ENCODE peak calls at places on chromosomes 3 and 15, in ten cellular contexts. One of them, this sample, is unnamed.
A peak's percentile ranks its signal among the peaks of the same experiment; 100 is the strongest.

GRCh38 chr15:82709081-82709420 is 624 bp downstream of the AP3B2 start:
- DNase-seq in progenitor cell of endocrine pancreas: no peak
- DNase-seq in H4: no peak
- DNase-seq in activated CD4-positive, alpha-beta memory T cell treated with anti-CD3 and anti-CD28 coated beads, Interleukin-2, amount 10 ng/mL, durations not matched to agents 7 days and 5 days: no peak
- DNase-seq in effector CD8-positive, alpha-beta T cell: no peak
- DNase-seq in myocyte: no peak
- DNase-seq in ecto neural progenitor cell: no peak
- DNase-seq in AG04450: no peak
- DNase-seq in NCI-H510A: no peak
- DNase-seq in M059J: peak; percentile 13
- DNase-seq in this sample: no peak

GRCh38 chr15:35448294-35448693 is 97.7 kb downstream of the DPH6 start:
- DNase-seq in progenitor cell of endocrine pancreas: no peak
- DNase-seq in H4: no peak
- DNase-seq in activated CD4-positive, alpha-beta memory T cell treated with anti-CD3 and anti-CD28 coated beads, Interleukin-2, amount 10 ng/mL, durations not matched to agents 7 days and 5 days: no peak
- DNase-seq in effector CD8-positive, alpha-beta T cell: no peak
- DNase-seq in myocyte: no peak
- DNase-seq in ecto neural progenitor cell: no peak
- DNase-seq in AG04450: no peak
- DNase-seq in NCI-H510A: no peak
- DNase-seq in M059J: no peak
- DNase-seq in this sample: no peak

GRCh38 chr3:113626513-113627371 is 69.7 kb downstream of the USF3 start:
- DNase-seq in progenitor cell of endocrine pancreas: peak; percentile 11
- DNase-seq in H4: peak; percentile 62
- DNase-seq in activated CD4-positive, alpha-beta memory T cell treated with anti-CD3 and anti-CD28 coated beads, Interleukin-2, amount 10 ng/mL, durations not matched to agents 7 days and 5 days: peak; percentile 21
- DNase-seq in effector CD8-positive, alpha-beta T cell: no peak
- DNase-seq in myocyte: peak; percentile 68
- DNase-seq in ecto neural progenitor cell: peak; percentile 72
- DNase-seq in AG04450: peak; percentile 7
- DNase-seq in NCI-H510A: peak; percentile 42
- DNase-seq in M059J: peak; percentile 75
- DNase-seq in this sample: peak; percentile 37

GRCh38 chr3:13277130-13277783 is 142.9 kb downstream of the NUP210 start:
- DNase-seq in progenitor cell of endocrine pancreas: no peak
- DNase-seq in H4: no peak
- DNase-seq in activated CD4-positive, alpha-beta memory T cell treated with anti-CD3 and anti-CD28 coated beads, Interleukin-2, amount 10 ng/mL, durations not matched to agents 7 days and 5 days: no peak
- DNase-seq in effector CD8-positive, alpha-beta T cell: no peak
- DNase-seq in myocyte: peak; percentile 16
- DNase-seq in ecto neural progenitor cell: no peak
- DNase-seq in AG04450: no peak
- DNase-seq in NCI-H510A: no peak
- DNase-seq in M059J: no peak
- DNase-seq in this sample: no peak

GRCh38 chr3:5122741-5123706 is 932 bp downstream of the ARL8B start:
- DNase-seq in progenitor cell of endocrine pancreas: no peak
- DNase-seq in H4: no peak
- DNase-seq in activated CD4-positive, alpha-beta memory T cell treated with anti-CD3 and anti-CD28 coated beads, Interleukin-2, amount 10 ng/mL, durations not matched to agents 7 days and 5 days: peak; percentile 35
- DNase-seq in effector CD8-positive, alpha-beta T cell: peak; percentile 25
- DNase-seq in myocyte: peak; percentile 53
- DNase-seq in ecto neural progenitor cell: no peak
- DNase-seq in AG04450: no peak
- DNase-seq in NCI-H510A: no peak
- DNase-seq in M059J: peak; percentile 51
- DNase-seq in this sample: peak; percentile 48

GRCh38 chr15:26889298-26889898 is 22.5 kb downstream of the GABRA5 start:
- DNase-seq in progenitor cell of endocrine pancreas: peak; percentile 33
- DNase-seq in H4: peak; percentile 41
- DNase-seq in activated CD4-positive, alpha-beta memory T cell treated with anti-CD3 and anti-CD28 coated beads, Interleukin-2, amount 10 ng/mL, durations not matched to agents 7 days and 5 days: peak; percentile 67
- DNase-seq in effector CD8-positive, alpha-beta T cell: no peak
- DNase-seq in myocyte: peak; percentile 64
- DNase-seq in ecto neural progenitor cell: no peak
- DNase-seq in AG04450: peak; percentile 34
- DNase-seq in NCI-H510A: no peak
- DNase-seq in M059J: peak; percentile 55
- DNase-seq in this sample: peak; percentile 86

GRCh38 chr15:78761020-78761419 is 50.2 kb downstream of the ADAMTS7 start:
- DNase-seq in progenitor cell of endocrine pancreas: no peak
- DNase-seq in H4: no peak
- DNase-seq in activated CD4-positive, alpha-beta memory T cell treated with anti-CD3 and anti-CD28 coated beads, Interleukin-2, amount 10 ng/mL, durations not matched to agents 7 days and 5 days: no peak
- DNase-seq in effector CD8-positive, alpha-beta T cell: no peak
- DNase-seq in myocyte: no peak
- DNase-seq in ecto neural progenitor cell: no peak
- DNase-seq in AG04450: no peak
- DNase-seq in NCI-H510A: no peak
- DNase-seq in M059J: no peak
- DNase-seq in this sample: no peak

GRCh38 chr3:32176989-32177701 is 61.3 kb upstream of the CMTM8 start:
- DNase-seq in progenitor cell of endocrine pancreas: peak; percentile 61
- DNase-seq in H4: peak; percentile 28
- DNase-seq in activated CD4-positive, alpha-beta memory T cell treated with anti-CD3 and anti-CD28 coated beads, Interleukin-2, amount 10 ng/mL, durations not matched to agents 7 days and 5 days: peak; percentile 58
- DNase-seq in effector CD8-positive, alpha-beta T cell: peak; percentile 11
- DNase-seq in myocyte: peak; percentile 58
- DNase-seq in ecto neural progenitor cell: peak; percentile 54
- DNase-seq in AG04450: no peak
- DNase-seq in NCI-H510A: no peak
- DNase-seq in M059J: peak; percentile 55
- DNase-seq in this sample: peak; percentile 28

GRCh38 chr3:140585828-140586227 is 92.0 kb upstream of the TRIM42 start:
- DNase-seq in progenitor cell of endocrine pancreas: no peak
- DNase-seq in H4: no peak
- DNase-seq in activated CD4-positive, alpha-beta memory T cell treated with anti-CD3 and anti-CD28 coated beads, Interleukin-2, amount 10 ng/mL, durations not matched to agents 7 days and 5 days: no peak
- DNase-seq in effector CD8-positive, alpha-beta T cell: no peak
- DNase-seq in myocyte: peak; percentile 77
- DNase-seq in ecto neural progenitor cell: no peak
- DNase-seq in AG04450: no peak
- DNase-seq in NCI-H510A: no peak
- DNase-seq in M059J: peak; percentile 21
- DNase-seq in this sample: peak; percentile 34

GRCh38 chr3:9349321-9350117 is 13.3 kb upstream of the THUMPD3 start:
- DNase-seq in progenitor cell of endocrine pancreas: no peak
- DNase-seq in H4: peak; percentile 54
- DNase-seq in activated CD4-positive, alpha-beta memory T cell treated with anti-CD3 and anti-CD28 coated beads, Interleukin-2, amount 10 ng/mL, durations not matched to agents 7 days and 5 days: no peak
- DNase-seq in effector CD8-positive, alpha-beta T cell: no peak
- DNase-seq in myocyte: peak; percentile 90
- DNase-seq in ecto neural progenitor cell: no peak
- DNase-seq in AG04450: no peak
- DNase-seq in NCI-H510A: no peak
- DNase-seq in M059J: peak; percentile 96
- DNase-seq in this sample: peak; percentile 61

GRCh38 chr3:122969585-122970453 is 57.7 kb downstream of the SEMA5B start:
- DNase-seq in progenitor cell of endocrine pancreas: no peak
- DNase-seq in H4: no peak
- DNase-seq in activated CD4-positive, alpha-beta memory T cell treated with anti-CD3 and anti-CD28 coated beads, Interleukin-2, amount 10 ng/mL, durations not matched to agents 7 days and 5 days: no peak
- DNase-seq in effector CD8-positive, alpha-beta T cell: no peak
- DNase-seq in myocyte: peak; percentile 98
- DNase-seq in ecto neural progenitor cell: no peak
- DNase-seq in AG04450: no peak
- DNase-seq in NCI-H510A: no peak
- DNase-seq in M059J: peak; percentile 73
- DNase-seq in this sample: peak; percentile 55

GRCh38 chr15:52546031-52546751 is 17.5 kb upstream of the MYO5A start:
- DNase-seq in progenitor cell of endocrine pancreas: no peak
- DNase-seq in H4: no peak
- DNase-seq in activated CD4-positive, alpha-beta memory T cell treated with anti-CD3 and anti-CD28 coated beads, Interleukin-2, amount 10 ng/mL, durations not matched to agents 7 days and 5 days: peak; percentile 63
- DNase-seq in effector CD8-positive, alpha-beta T cell: no peak
- DNase-seq in myocyte: no peak
- DNase-seq in ecto neural progenitor cell: no peak
- DNase-seq in AG04450: no peak
- DNase-seq in NCI-H510A: no peak
- DNase-seq in M059J: no peak
- DNase-seq in this sample: no peak

GRCh38 chr3:64988188-64988587 is 300.4 kb upstream of the ADAMTS9 start:
- DNase-seq in progenitor cell of endocrine pancreas: no peak
- DNase-seq in H4: peak; percentile 11
- DNase-seq in activated CD4-positive, alpha-beta memory T cell treated with anti-CD3 and anti-CD28 coated beads, Interleukin-2, amount 10 ng/mL, durations not matched to agents 7 days and 5 days: no peak
- DNase-seq in effector CD8-positive, alpha-beta T cell: no peak
- DNase-seq in myocyte: no peak
- DNase-seq in ecto neural progenitor cell: no peak
- DNase-seq in AG04450: no peak
- DNase-seq in NCI-H510A: no peak
- DNase-seq in M059J: peak; percentile 57
- DNase-seq in this sample: no peak

GRCh38 chr3:4904801-4905695 is 74.2 kb upstream of the BHLHE40 start:
- DNase-seq in progenitor cell of endocrine pancreas: no peak
- DNase-seq in H4: no peak
- DNase-seq in activated CD4-positive, alpha-beta memory T cell treated with anti-CD3 and anti-CD28 coated beads, Interleukin-2, amount 10 ng/mL, durations not matched to agents 7 days and 5 days: no peak
- DNase-seq in effector CD8-positive, alpha-beta T cell: no peak
- DNase-seq in myocyte: peak; percentile 19
- DNase-seq in ecto neural progenitor cell: no peak
- DNase-seq in AG04450: no peak
- DNase-seq in NCI-H510A: no peak
- DNase-seq in M059J: no peak
- DNase-seq in this sample: no peak

GRCh38 chr3:31010491-31010890 is 116.0 kb upstream of the GADL1 start:
- DNase-seq in progenitor cell of endocrine pancreas: no peak
- DNase-seq in H4: no peak
- DNase-seq in activated CD4-positive, alpha-beta memory T cell treated with anti-CD3 and anti-CD28 coated beads, Interleukin-2, amount 10 ng/mL, durations not matched to agents 7 days and 5 days: no peak
- DNase-seq in effector CD8-positive, alpha-beta T cell: no peak
- DNase-seq in myocyte: no peak
- DNase-seq in ecto neural progenitor cell: no peak
- DNase-seq in AG04450: no peak
- DNase-seq in NCI-H510A: no peak
- DNase-seq in M059J: peak; percentile 64
- DNase-seq in this sample: peak; percentile 74